ENCODE peak calls at places on chromosome 20, in nine cellular contexts. C, T, J, I, K, M, W, N and B are unnamed samples.

GRCh38 chr20:58702161-58702510 is 9.5 kb downstream of the NPEPL1 start:
- DNase-seq in C (no peak), I (no peak), W (no peak), M (no peak), T (no peak), K (no peak), J (no peak), N (no peak), B (no peak)

GRCh38 chr20:35180266-35180665 is 8.4 kb downstream of the PROCR start:
- DNase-seq in K (no peak), M (no peak), W (no peak), N (no peak), J (no peak), C (no peak), I (no peak), T (no peak), B (no peak)

GRCh38 chr20:59326188-59326587 is 25.8 kb downstream of the EDN3 start:
- DNase-seq in K (no peak), C (no peak), J (no peak), W (no peak), M (no peak), T (no peak), I (no peak), N (no peak), B (no peak)

GRCh38 chr20:17628101-17628841 is 53.8 kb downstream of the RRBP1 start:
- DNase-seq in W (no peak), K (no peak), I (no peak), J (peak; percentile 26), T (no peak), N (no peak), C (no peak), M (no peak), B (no peak)

GRCh38 chr20:46872315-46873211 is 22.1 kb upstream of the EYA2 start:
- DNase-seq in N (no peak), M (no peak), C (no peak), K (peak; percentile 14), W (no peak), T (peak; percentile 13), J (no peak), I (peak; percentile 72), B (no peak)

GRCh38 chr20:35004051-35004725 is 48.5 kb downstream of the MYH7B start:
- DNase-seq in K (no peak), T (no peak), W (peak; percentile 6), J (peak; percentile 25), N (no peak), M (no peak), C (no peak), I (no peak), B (no peak)

GRCh38 chr20:47610247-47610944 is 108.7 kb downstream of the NCOA3 start:
- DNase-seq in N (peak; percentile 63), T (peak; percentile 71), I (peak; percentile 92), M (peak; percentile 53), J (peak; percentile 71), K (peak; percentile 28), W (peak; percentile 84), C (no peak), B (no peak)

GRCh38 chr20:9609892-9610502 is 95.6 kb downstream of the LAMP5 start:
- DNase-seq in C (peak; percentile 27), K (peak; percentile 73), I (peak; percentile 71), N (no peak), M (peak; percentile 69), J (peak; percentile 28), W (peak; percentile 65), T (peak; percentile 59), B (no peak)

GRCh38 chr20:10619427-10619826 is 54.4 kb downstream of the JAG1 start:
- DNase-seq in W (no peak), J (no peak), M (no peak), T (peak; percentile 46), C (no peak), I (peak; percentile 92), N (no peak), K (no peak), B (no peak)

GRCh38 chr20:32603046-32603726 is 18.1 kb upstream of the NOL4L start:
- DNase-seq in I (no peak), M (no peak), W (no peak), T (no peak), J (peak; percentile 34), N (peak; percentile 48), C (no peak), K (no peak), B (no peak)

GRCh38 chr20:14865731-14866130 is 528.3 kb upstream of the FLRT3 start:
- DNase-seq in W (no peak), M (no peak), C (no peak), T (no peak), K (no peak), N (no peak), I (no peak), J (no peak), B (no peak)

GRCh38 chr20:33721391-33722140 is 1.5 kb upstream of the PXMP4 start:
- DNase-seq in K (no peak), N (no peak), C (no peak), I (no peak), W (no peak), M (no peak), T (no peak), J (no peak), B (no peak)

GRCh38 chr20:10667560-10668167 is 6.1 kb downstream of the JAG1 start:
- DNase-seq in N (no peak), C (no peak), K (no peak), T (no peak), I (no peak), J (no peak), W (no peak), M (no peak), B (no peak)

GRCh38 chr20:46990017-46990810 is 95.6 kb downstream of the EYA2 start:
- DNase-seq in M (no peak), N (no peak), T (no peak), C (peak; percentile 82), W (no peak), J (no peak), I (no peak), K (no peak), B (no peak)

GRCh38 chr20:8427419-8428065 is 295.5 kb downstream of the PLCB1 start:
- DNase-seq in I (peak; percentile 17), N (no peak), C (no peak), W (no peak), J (no peak), M (no peak), T (no peak), K (no peak), B (no peak)

DNA sequence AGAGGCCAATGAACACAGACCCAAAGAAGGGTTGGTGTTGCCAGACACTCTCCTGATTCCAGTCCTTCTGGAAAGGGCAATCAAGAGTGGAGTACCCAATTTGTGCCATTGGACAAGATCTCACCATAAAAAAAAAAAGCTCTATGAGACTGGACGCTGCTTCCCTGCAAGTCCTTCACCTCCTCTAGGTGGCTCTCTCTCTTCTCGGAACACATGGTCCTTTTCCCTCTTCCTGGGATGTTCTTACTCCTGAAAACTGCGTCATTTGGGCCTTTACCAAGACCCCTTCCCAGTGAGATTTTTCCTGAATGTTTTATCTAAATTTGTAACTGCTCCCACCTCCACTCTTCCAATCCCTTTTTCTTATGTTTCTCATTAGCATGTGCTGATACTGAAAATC is 280.8 kb downstream of the FOXA2 start:
- DNase-seq in N (no peak), K (no peak), I (no peak), C (no peak), J (no peak), T (peak; percentile 18), W (no peak), M (no peak), B (no peak)
- TF ChIP-seq CTCF in N (peak; percentile 5), K (no peak), I (no peak), C (no peak), J (no peak), T (no peak), W (no peak), M (no peak), B (no peak)

DNA sequence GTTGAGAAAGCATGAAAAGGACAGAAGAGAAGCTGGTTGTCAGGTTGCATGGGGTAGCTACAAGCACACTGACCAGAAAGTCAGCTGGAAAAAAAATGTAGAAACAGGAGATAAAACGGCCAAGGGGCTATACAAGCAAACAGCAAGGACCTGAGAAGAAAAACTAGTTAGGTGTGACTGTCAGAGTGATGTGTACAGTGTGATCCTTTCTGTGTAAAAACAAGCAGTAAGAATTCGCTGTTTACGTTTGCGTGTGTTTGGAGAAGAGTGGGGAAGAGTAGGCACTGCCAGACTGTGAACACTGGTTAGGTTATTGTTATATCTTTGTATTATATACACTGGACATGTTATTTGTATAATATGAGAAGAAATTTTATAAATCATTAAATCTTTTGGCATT is 28.1 kb downstream of the PTPN1 start:
- DNase-seq in N (no peak), I (no peak), J (no peak), W (no peak), T (no peak), K (no peak), M (no peak), C (no peak), B (no peak)
- H3K4me1 ChIP-seq in N (peaks cover 30% of the 10 kb centered on the region), I (peaks cover 46% of the 10 kb centered on the region), J (peaks cover 45% of the 10 kb centered on the region), W (peaks cover 23% of the 10 kb centered on the region), T (peaks cover 99% of the 10 kb centered on the region), K (peaks cover 12% of the 10 kb centered on the region), M (peaks cover 30% of the 10 kb centered on the region), C (peaks cover 4% of the 10 kb centered on the region), B (peaks cover 40% of the 10 kb centered on the region)

DNA sequence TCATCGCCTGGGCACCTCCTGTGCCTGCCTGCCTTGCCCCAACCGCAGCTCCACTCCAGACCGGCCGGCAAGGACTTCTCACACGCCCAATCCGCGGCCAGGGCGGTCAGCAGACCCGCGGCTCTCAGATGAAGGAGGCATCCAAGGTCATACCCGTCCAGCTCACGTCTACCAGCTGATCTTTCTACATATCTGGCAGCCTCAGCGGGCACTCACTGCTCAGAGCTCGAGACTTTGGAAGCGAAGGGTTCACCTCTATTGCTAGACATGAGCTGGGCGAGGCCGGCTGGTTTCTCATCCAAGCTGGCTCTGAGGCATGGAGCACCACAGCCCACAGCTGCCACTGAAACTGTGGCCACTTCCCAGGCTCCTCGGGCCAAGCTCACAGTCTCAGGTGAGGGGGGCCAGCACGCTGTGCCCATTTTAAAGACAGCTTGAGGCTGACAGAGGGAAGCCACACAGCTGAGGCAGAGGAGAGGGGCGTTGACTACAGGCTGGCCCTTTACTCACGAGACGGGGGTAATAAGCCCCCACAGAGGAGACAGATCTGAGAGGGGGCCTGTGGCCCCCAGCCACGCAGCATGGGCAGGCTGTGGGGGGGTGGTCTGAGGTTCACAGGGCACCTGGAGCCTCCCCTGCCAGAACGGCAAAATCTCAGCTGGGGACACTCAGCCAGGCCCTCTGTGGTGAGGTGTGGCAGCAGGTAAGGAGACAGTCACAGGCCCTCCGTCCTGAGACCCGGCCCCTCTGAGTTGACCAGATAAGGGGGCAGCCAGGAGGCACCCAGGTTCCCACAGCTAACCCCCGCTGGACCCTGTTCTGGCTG is 2.0 kb downstream of the LAMA5 start:
- DNase-seq in T (no peak), W (peak; percentile 94), C (no peak), K (peak; percentile 41), I (no peak), M (peak; percentile 56), N (no peak), J (peak; percentile 86), B (no peak)
- TF ChIP-seq POLR2A in T (no peak), W (peak; percentile 95), C (no peak), K (peak; percentile 3), I (no peak), M (no peak), N (no peak), J (peak; percentile 14), B (no peak)

GRCh38 chr20:36481380-36482043 is 59.8 kb upstream of the MYL9 start:
- DNase-seq in W (no peak), J (no peak), I (no peak), N (no peak), T (no peak), K (no peak), M (no peak), C (no peak), B (no peak)
- TF ChIP-seq CTCF in W (no peak), J (no peak), I (no peak), N (no peak), T (no peak), K (no peak), M (no peak), C (no peak), B (peak; percentile 16)